ENCODE peak calls at places on chromosomes 6 and 20, in four cellular contexts. One of them, this sample, is unnamed.

GRCh38 chr20:10076126-10077080 is 41.6 kb downstream of the ANKEF1 start:
- DNase-seq in mesendoderm: no peak
- DNase-seq in H9: no peak
- DNase-seq in IMR-90: no peak
- DNase-seq in this sample: no peak

GRCh38 chr6:41713161-41713649 is 22.2 kb downstream of the TFEB start:
- DNase-seq in mesendoderm: no peak
- DNase-seq in H9: no peak
- DNase-seq in IMR-90: peak
- DNase-seq in this sample: no peak

GRCh38 chr6:40358473-40359460 is 228.4 kb downstream of the LRFN2 start:
- DNase-seq in mesendoderm: peak
- DNase-seq in H9: peak
- DNase-seq in IMR-90: no peak
- DNase-seq in this sample: no peak

GRCh38 chr6:41966961-41967311 is 25.3 kb upstream of the CCND3 start:
- DNase-seq in mesendoderm: peak
- DNase-seq in H9: peak
- DNase-seq in IMR-90: peak
- DNase-seq in this sample: no peak

GRCh38 chr20:49405062-49405683 is 77.3 kb downstream of the KCNB1 start:
- DNase-seq in mesendoderm: peak
- DNase-seq in IMR-90: no peak
- DNase-seq in H9: no peak
- DNase-seq in this sample: no peak

GRCh38 chr6:31568537-31568961 is 3.5 kb upstream of the LTA start:
- DNase-seq in IMR-90: no peak
- DNase-seq in H9: no peak
- DNase-seq in mesendoderm: no peak
- DNase-seq in this sample: no peak

GRCh38 chr20:35271073-35271882 is 6.6 kb downstream of the MMP24OS start:
- DNase-seq in mesendoderm: peak
- DNase-seq in H9: peak
- DNase-seq in IMR-90: no peak
- DNase-seq in this sample: no peak

GRCh38 chr6:138004423-138005287 is 102.6 kb downstream of the PERP start:
- DNase-seq in H9: no peak
- DNase-seq in mesendoderm: peak
- DNase-seq in IMR-90: peak
- DNase-seq in this sample: no peak

GRCh38 chr6:53042112-53042511 is 23.1 kb upstream of the FBXO9 start:
- DNase-seq in H9: no peak
- DNase-seq in mesendoderm: no peak
- DNase-seq in IMR-90: peak
- DNase-seq in this sample: no peak

GRCh38 chr6:28563420-28564095 is 37.9 kb downstream of the GPX5 start:
- DNase-seq in IMR-90: no peak
- DNase-seq in H9: no peak
- DNase-seq in mesendoderm: no peak
- DNase-seq in this sample: no peak

GRCh38 chr6:135192256-135193174 is 11.4 kb downstream of the MYB start:
- DNase-seq in mesendoderm: no peak
- DNase-seq in H9: no peak
- DNase-seq in IMR-90: no peak
- DNase-seq in this sample: no peak

GRCh38 chr20:49868538-49868937 is 46.8 kb downstream of the SPATA2 start:
- DNase-seq in IMR-90: no peak
- DNase-seq in H9: no peak
- DNase-seq in mesendoderm: no peak
- DNase-seq in this sample: no peak

GRCh38 chr6:2546941-2547716 is 203.6 kb downstream of the MYLK4 start:
- DNase-seq in IMR-90: no peak
- DNase-seq in mesendoderm: no peak
- DNase-seq in H9: no peak
- DNase-seq in this sample: no peak

GRCh38 chr20:50366270-50367103 is 143.7 kb upstream of the PTPN1 start:
- DNase-seq in IMR-90: peak
- DNase-seq in mesendoderm: no peak
- DNase-seq in H9: no peak
- DNase-seq in this sample: no peak

GRCh38 chr6:2976571-2977085 is 5.3 kb upstream of the SERPINB6 start:
- DNase-seq in IMR-90: peak
- DNase-seq in mesendoderm: no peak
- DNase-seq in H9: no peak
- DNase-seq in this sample: no peak

GRCh38 chr6:46921731-46922130 is at the start of gene ADGRF5:
- DNase-seq in IMR-90: no peak
- DNase-seq in H9: no peak
- DNase-seq in mesendoderm: no peak
- DNase-seq in this sample: no peak

GRCh38 chr6:100553243-100553642 is 88.5 kb upstream of the SIM1 start:
- DNase-seq in IMR-90: no peak
- DNase-seq in H9: no peak
- DNase-seq in mesendoderm: peak
- DNase-seq in this sample: no peak

GRCh38 chr6:14762077-14762476 is 483.8 kb upstream of the JARID2 start:
- DNase-seq in H9: no peak
- DNase-seq in mesendoderm: no peak
- DNase-seq in IMR-90: no peak
- DNase-seq in this sample: no peak

GRCh38 chr6:14851286-14851685 is 394.6 kb upstream of the JARID2 start:
- DNase-seq in IMR-90: peak
- DNase-seq in H9: no peak
- DNase-seq in mesendoderm: no peak
- DNase-seq in this sample: no peak

GRCh38 chr20:35307666-35308653 is 15.7 kb upstream of the FAM83C start:
- DNase-seq in mesendoderm: no peak
- DNase-seq in IMR-90: peak
- DNase-seq in H9: no peak
- DNase-seq in this sample: no peak

GRCh38 chr20:4113546-4113945 is 98.2 kb upstream of the RNF24 start:
- DNase-seq in mesendoderm: peak
- DNase-seq in H9: no peak
- DNase-seq in IMR-90: no peak
- DNase-seq in this sample: peak

GRCh38 chr6:10416863-10417641 is 2.2 kb upstream of the TFAP2A start:
- DNase-seq in H9: peak
- DNase-seq in mesendoderm: peak
- DNase-seq in IMR-90: no peak
- DNase-seq in this sample: peak

GRCh38 chr6:68559052-68559451 is 76.0 kb upstream of the ADGRB3 start:
- DNase-seq in mesendoderm: peak
- DNase-seq in IMR-90: no peak
- DNase-seq in H9: no peak
- DNase-seq in this sample: no peak

GRCh38 chr20:51692806-51693400 is 75.3 kb downstream of the ATP9A start:
- DNase-seq in mesendoderm: no peak
- DNase-seq in IMR-90: no peak
- DNase-seq in H9: no peak
- DNase-seq in this sample: no peak

GRCh38 chr20:22556565-22557056 is 27.8 kb downstream of the FOXA2 start:
- DNase-seq in H9: no peak
- DNase-seq in mesendoderm: no peak
- DNase-seq in IMR-90: no peak
- DNase-seq in this sample: no peak

GRCh38 chr20:24147479-24147878 is 158.9 kb upstream of the GGTLC1 start:
- DNase-seq in IMR-90: no peak
- DNase-seq in mesendoderm: no peak
- DNase-seq in H9: no peak
- DNase-seq in this sample: no peak

GRCh38 chr6:99522531-99522930 is 7.3 kb upstream of the USP45 start:
- DNase-seq in H9: no peak
- DNase-seq in IMR-90: peak
- DNase-seq in mesendoderm: peak
- DNase-seq in this sample: no peak

GRCh38 chr6:5644523-5645183 is 362.1 kb downstream of the NRN1 start:
- DNase-seq in mesendoderm: peak
- DNase-seq in IMR-90: no peak
- DNase-seq in H9: no peak
- DNase-seq in this sample: no peak

GRCh38 chr20:41694796-41695195 is 76.6 kb upstream of the CHD6 start:
- DNase-seq in IMR-90: no peak
- DNase-seq in mesendoderm: no peak
- DNase-seq in H9: no peak
- DNase-seq in this sample: no peak
- H4K5ac ChIP-seq in IMR-90: no peak
- H4K5ac ChIP-seq in mesendoderm: no peak
- H4K5ac ChIP-seq in H9: no peak
- H4K5ac ChIP-seq in this sample: no peak

DNA sequence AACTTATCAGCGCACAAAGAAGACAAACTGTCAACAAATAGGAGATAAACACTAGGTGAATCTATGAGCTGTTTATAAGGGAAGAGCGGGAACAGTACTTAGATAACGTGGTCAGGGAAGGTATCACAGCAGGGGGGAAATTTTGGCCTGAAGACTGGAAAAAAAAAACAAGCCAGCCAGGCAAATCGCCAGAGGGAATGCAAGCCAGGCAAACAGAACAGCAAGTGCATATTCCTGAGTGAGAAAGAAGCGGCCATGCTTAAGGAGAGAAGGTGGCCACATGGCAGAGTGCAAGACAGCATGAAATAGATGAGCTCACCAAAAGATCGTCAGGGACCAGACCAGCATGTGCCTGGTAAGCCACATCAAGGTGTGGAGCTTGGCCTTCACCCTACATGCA is 466.5 kb upstream of the ARID1B start:
- DNase-seq in IMR-90: no peak
- DNase-seq in H9: no peak
- DNase-seq in mesendoderm: peak
- DNase-seq in this sample: no peak
- H4K5ac ChIP-seq in IMR-90: no peak
- H4K5ac ChIP-seq in H9: no peak
- H4K5ac ChIP-seq in mesendoderm: no peak
- H4K5ac ChIP-seq in this sample: no peak

GRCh38 chr6:105983763-105984162 is 102.4 kb upstream of the PRDM1 start:
- DNase-seq in IMR-90: no peak
- DNase-seq in H9: no peak
- DNase-seq in mesendoderm: no peak
- DNase-seq in this sample: no peak

GRCh38 chr6:105985816-105986632 is 100.1 kb upstream of the PRDM1 start:
- DNase-seq in mesendoderm: peak
- DNase-seq in H9: peak
- DNase-seq in IMR-90: no peak
- DNase-seq in this sample: peak

GRCh38 chr6:105986998-105987397 is 99.1 kb upstream of the PRDM1 start:
- DNase-seq in IMR-90: no peak
- DNase-seq in H9: no peak
- DNase-seq in mesendoderm: no peak
- DNase-seq in this sample: no peak

GRCh38 chr6:105982761-105983600 is 103.2 kb upstream of the PRDM1 start:
- DNase-seq in mesendoderm: no peak
- DNase-seq in H9: no peak
- DNase-seq in IMR-90: no peak
- DNase-seq in this sample: no peak

DNA sequence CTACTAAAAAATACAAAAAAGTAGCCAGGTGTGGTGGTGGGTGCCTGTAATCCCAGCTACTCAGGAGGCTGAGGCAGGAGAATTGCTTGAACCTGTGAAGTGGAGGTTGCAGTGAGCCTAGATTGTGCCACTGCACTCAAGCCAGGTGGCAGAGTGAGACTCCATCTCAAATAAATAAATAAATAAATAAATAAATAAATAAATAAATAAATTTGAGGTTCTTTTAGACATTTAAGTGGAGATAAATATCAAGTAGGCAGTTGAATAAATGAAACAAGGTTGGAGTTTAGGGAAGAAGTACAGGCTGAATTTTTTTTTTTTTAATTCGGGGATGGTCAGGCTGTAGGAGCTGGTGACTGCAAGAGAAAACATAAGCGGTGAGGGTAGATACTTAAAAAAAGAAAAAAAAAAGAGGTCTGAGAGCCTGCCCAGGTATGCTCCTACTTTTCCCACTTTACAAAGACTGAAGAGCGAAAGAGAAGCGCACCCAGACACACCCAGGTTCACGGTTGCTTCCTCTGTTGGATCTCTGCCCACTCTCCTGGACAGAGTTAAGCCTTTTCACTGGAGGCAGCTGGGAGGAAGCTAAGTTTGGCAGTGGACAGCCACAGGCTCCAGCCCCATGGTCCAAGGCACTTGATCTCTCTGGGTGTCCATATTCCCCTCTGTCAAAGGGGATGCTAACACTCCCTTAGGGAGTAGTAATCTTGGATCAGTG is 100.9 kb upstream of the PRDM1 start:
- DNase-seq in IMR-90: no peak
- DNase-seq in mesendoderm: no peak
- DNase-seq in H9: no peak
- DNase-seq in this sample: no peak
- H4K5ac ChIP-seq in IMR-90: no peak
- H4K5ac ChIP-seq in mesendoderm: no peak
- H4K5ac ChIP-seq in H9: no peak
- H4K5ac ChIP-seq in this sample: no peak

GRCh38 chr6:78967191-78967590 is 99.8 kb downstream of the IRAK1BP1 start:
- DNase-seq in H9: no peak
- DNase-seq in mesendoderm: no peak
- DNase-seq in IMR-90: no peak
- DNase-seq in this sample: no peak

GRCh38 chr6:78966542-78966941 is 99.2 kb downstream of the IRAK1BP1 start:
- DNase-seq in IMR-90: no peak
- DNase-seq in mesendoderm: no peak
- DNase-seq in H9: no peak
- DNase-seq in this sample: no peak

DNA sequence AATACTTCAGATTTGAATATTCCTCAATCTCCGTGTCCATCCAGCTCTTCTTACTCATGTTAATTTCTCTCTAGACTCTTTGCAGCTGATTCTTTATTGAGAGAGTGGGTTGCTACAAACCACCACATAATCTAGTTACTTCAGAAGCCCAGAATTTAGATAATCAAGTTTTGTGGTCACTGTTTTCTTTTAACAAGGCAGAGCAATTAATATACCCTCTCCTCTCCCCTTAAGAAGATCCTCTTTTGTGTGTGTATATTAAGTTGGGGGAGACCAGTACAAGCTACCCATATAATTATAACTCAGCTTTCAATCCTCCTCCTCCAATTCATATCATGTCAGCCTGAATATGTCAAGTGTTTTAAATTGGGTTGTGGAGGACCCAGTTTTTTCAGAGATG is 95.1 kb downstream of the IRAK1BP1 start:
- DNase-seq in mesendoderm: no peak
- DNase-seq in H9: no peak
- DNase-seq in IMR-90: no peak
- DNase-seq in this sample: no peak
- H4K5ac ChIP-seq in mesendoderm: no peak
- H4K5ac ChIP-seq in H9: no peak
- H4K5ac ChIP-seq in IMR-90: no peak
- H4K5ac ChIP-seq in this sample: no peak

GRCh38 chr6:167980911-167981310 is 16.6 kb upstream of the KIF25 start:
- DNase-seq in H9: no peak
- DNase-seq in IMR-90: no peak
- DNase-seq in mesendoderm: no peak
- DNase-seq in this sample: no peak
- H4K5ac ChIP-seq in H9: no peak
- H4K5ac ChIP-seq in IMR-90: no peak
- H4K5ac ChIP-seq in mesendoderm: no peak
- H4K5ac ChIP-seq in this sample: no peak

This sample was measured in H1.